ENCODE peak calls at places on chromosomes 7 and 10, in seven cellular contexts. Y, U, J, N, T, L and Q are unnamed samples.

GRCh38 chr10:47182934-47183725 is 116.9 kb upstream of the GDF10 start:
- DNase-seq in Y (no peak), L (peak), N (no peak), T (no peak), U (no peak), J (no peak), Q (no peak)

GRCh38 chr10:68103237-68103866 is 5.9 kb upstream of the MYPN start:
- DNase-seq in L (no peak), U (no peak), T (no peak), J (no peak), Y (no peak), N (no peak), Q (no peak)

GRCh38 chr7:139619367-139619657 is 95.8 kb downstream of the CLEC2L start:
- DNase-seq in L (no peak), T (no peak), N (no peak), Y (no peak), J (no peak), U (no peak), Q (no peak)

GRCh38 chr10:96125142-96125515 is 5.0 kb upstream of the ZNF518A start:
- DNase-seq in L (no peak), U (no peak), Y (no peak), J (no peak), T (no peak), N (no peak), Q (no peak)

GRCh38 chr7:94366827-94367226 is 27.9 kb upstream of the COL1A2 start:
- DNase-seq in J (no peak), L (no peak), T (no peak), N (peak), U (no peak), Y (no peak), Q (no peak)

GRCh38 chr7:124667312-124667711 is 98.3 kb downstream of the GPR37 start:
- DNase-seq in J (no peak), U (no peak), Y (no peak), T (no peak), L (no peak), N (no peak), Q (no peak)

GRCh38 chr7:146115665-146116451 is 743 bp upstream of the CNTNAP2 start:
- DNase-seq in T (peak), U (no peak), Y (peak), J (peak), N (peak), L (peak), Q (no peak)

GRCh38 chr7:35267372-35267771 is 13.5 kb upstream of the TBX20 start:
- DNase-seq in U (no peak), T (no peak), N (no peak), L (no peak), Y (no peak), J (no peak), Q (no peak)

GRCh38 chr10:69333205-69333604 is 54.9 kb downstream of the HK1 start:
- DNase-seq in U (no peak), N (peak), L (peak), J (peak), T (no peak), Y (peak), Q (no peak)

GRCh38 chr10:117241541-117242462 is 888 bp downstream of the SLC18A2 start:
- DNase-seq in N (no peak), J (no peak), T (peak), Y (peak), L (no peak), U (no peak), Q (no peak)

GRCh38 chr10:46077141-46077554 is 31.1 kb upstream of the MSMB start:
- DNase-seq in T (peak), J (no peak), L (no peak), N (no peak), U (no peak), Y (no peak), Q (no peak)

GRCh38 chr10:91798736-91799579 is 732 bp downstream of the TNKS2 start:
- DNase-seq in Y (peak), U (peak), T (peak), L (peak), N (peak), J (no peak), Q (no peak)

GRCh38 chr10:47364366-47364765 is 16.2 kb downstream of the RBP3 start:
- DNase-seq in Y (no peak), N (no peak), L (no peak), J (no peak), U (no peak), T (no peak), Q (no peak)

GRCh38 chr10:108014902-108015177 is 850.3 kb upstream of the SORCS1 start:
- DNase-seq in L (no peak), J (no peak), N (no peak), T (no peak), U (no peak), Y (no peak), Q (no peak)

DNA sequence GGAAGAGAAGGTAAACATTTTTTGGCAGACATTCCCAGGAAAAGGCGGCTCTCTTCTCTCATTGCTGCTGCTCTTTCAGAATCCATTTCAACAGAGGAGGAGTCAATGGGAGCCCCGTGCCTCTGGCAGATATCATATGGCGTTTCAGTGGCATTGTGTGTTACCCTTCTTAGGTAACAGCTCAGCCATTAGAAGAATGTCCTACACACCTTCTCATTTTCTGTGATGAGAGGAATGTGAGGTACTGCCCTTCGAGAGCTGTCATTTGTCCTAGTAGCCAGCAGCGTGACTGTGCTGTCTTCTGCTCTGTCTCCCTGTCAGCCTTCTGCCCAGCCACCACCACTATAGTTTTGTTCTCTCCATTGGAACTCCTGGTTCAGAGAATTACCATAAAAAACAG is 102.4 kb downstream of the EGFR start:
- DNase-seq in T (no peak), Y (no peak), N (no peak), L (no peak), U (no peak), J (no peak), Q (no peak)
- H3K27ac ChIP-seq in T (no peak), Y (no peak), N (no peak), L (peak), U (no peak), J (peak), Q (no peak)

GRCh38 chr7:118642396-118642795 is 417.9 kb downstream of the ANKRD7 start:
- DNase-seq in Y (no peak), J (no peak), U (no peak), N (no peak), L (no peak), T (no peak), Q (no peak)
- H3K27ac ChIP-seq in Y (no peak), J (no peak), U (no peak), N (no peak), L (no peak), T (no peak), Q (no peak)

GRCh38 chr7:158658475-158658874 is 46.1 kb downstream of the NCAPG2 start:
- DNase-seq in T (no peak), N (no peak), J (no peak), L (no peak), U (no peak), Y (no peak), Q (no peak)
- H3K27ac ChIP-seq in T (no peak), N (no peak), J (no peak), L (no peak), U (no peak), Y (peak), Q (no peak)

GRCh38 chr10:93579985-93580711 is 13.7 kb downstream of the FFAR4 start:
- DNase-seq in U (no peak), Y (no peak), T (no peak), L (no peak), N (no peak), J (no peak), Q (no peak)

GRCh38 chr10:93584445-93584844 is 16.6 kb downstream of the RBP4 start:
- DNase-seq in J (no peak), T (no peak), U (no peak), L (no peak), Y (no peak), N (no peak), Q (no peak)

GRCh38 chr10:93579089-93579488 is 12.6 kb downstream of the FFAR4 start:
- DNase-seq in L (no peak), Y (no peak), U (no peak), J (no peak), T (no peak), N (no peak), Q (no peak)

GRCh38 chr10:93577565-93577964 is 11.1 kb downstream of the FFAR4 start:
- DNase-seq in L (no peak), U (no peak), T (no peak), J (no peak), N (no peak), Y (no peak), Q (no peak)

DNA sequence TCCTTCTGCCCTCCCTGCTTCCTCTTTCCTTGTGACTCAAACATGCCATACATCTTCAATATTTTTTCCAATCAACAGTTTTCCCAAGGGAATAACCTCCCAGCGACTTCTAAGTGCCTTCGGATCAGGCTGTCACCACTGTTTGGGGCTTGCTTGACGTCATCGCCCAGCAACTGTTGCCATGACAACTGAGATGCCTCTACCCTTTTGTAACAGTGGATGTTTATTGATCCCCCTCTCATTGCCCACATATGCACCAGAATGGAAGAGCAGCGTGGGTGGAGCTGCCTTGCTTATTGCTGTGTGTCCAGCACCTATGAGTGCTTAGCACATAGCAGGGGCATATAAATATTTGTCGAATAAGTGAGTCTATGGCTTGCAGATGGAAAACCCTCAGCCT is 14.4 kb downstream of the FFAR4 start:
- DNase-seq in U (no peak), N (peak), L (no peak), T (no peak), J (no peak), Y (peak), Q (no peak)
- H3K27ac ChIP-seq in U (no peak), N (no peak), L (no peak), T (no peak), J (no peak), Y (no peak), Q (no peak)

GRCh38 chr7:159016591-159016990 is 128.1 kb downstream of the VIPR2 start:
- DNase-seq in J (no peak), L (peak), Y (no peak), N (no peak), T (no peak), U (no peak), Q (no peak)

GRCh38 chr7:159014297-159015062 is 130.2 kb downstream of the VIPR2 start:
- DNase-seq in Y (no peak), L (peak), J (no peak), N (no peak), U (no peak), T (no peak), Q (no peak)

GRCh38 chr7:159013825-159014289 is 130.8 kb downstream of the VIPR2 start:
- DNase-seq in N (no peak), J (no peak), L (peak), Y (no peak), U (no peak), T (no peak), Q (no peak)

GRCh38 chr7:159015894-159016410 is 128.7 kb downstream of the VIPR2 start:
- DNase-seq in N (no peak), L (peak), J (no peak), T (no peak), Y (no peak), U (no peak), Q (no peak)

GRCh38 chr7:159015081-159015893 is 129.4 kb downstream of the VIPR2 start:
- DNase-seq in L (peak), T (no peak), Y (no peak), N (peak), J (peak), U (no peak), Q (no peak)
- H3K27ac ChIP-seq in L (peak), T (no peak), Y (no peak), N (no peak), J (peak), U (no peak), Q (peak)

DNA sequence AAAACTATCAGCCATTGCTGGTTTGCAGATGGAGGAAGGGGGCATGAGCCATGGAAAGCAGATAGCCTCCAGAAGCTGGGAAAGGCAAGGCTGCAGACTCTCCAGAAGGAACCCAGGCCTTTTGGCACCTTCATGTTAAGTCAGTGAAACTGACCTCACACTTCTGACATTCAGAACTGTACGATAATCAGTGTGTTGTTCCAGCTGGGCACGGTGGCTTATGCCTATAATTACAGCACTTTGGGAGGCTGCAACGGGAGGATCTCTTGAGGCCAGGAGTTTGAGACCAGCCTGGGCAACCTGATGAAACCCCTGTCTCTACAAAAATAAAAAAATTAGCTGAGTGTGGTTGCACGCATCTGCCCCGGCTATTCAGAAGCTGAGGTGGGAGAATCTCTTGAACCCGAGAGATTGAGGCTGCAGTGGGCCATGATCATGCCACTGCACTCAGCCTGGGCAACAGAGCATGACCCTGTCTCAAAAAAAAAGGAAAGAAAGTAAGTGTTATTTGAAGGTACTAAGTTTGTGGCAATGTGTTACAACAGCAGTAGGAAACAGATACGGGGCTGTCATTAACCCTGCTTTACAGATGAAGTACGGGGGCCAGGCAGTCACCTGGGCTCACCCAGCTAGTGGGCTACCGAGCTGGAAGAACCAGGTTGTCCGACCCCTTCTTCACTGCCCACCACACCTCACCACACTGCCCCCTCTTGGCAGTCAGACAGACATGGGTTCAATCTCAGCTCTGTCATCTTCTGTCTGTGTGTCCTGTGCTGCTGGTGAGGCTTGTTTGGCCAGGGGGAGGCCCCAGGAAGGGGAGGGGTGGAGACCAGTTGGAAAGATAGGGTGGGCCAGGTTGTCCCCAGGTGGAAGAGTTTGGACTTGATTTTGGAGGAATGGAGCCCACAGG is 18.3 kb downstream of the CHST3 start:
- DNase-seq in Y (no peak), J (no peak), L (no peak), T (no peak), N (peak), U (no peak), Q (no peak)
- H3K27ac ChIP-seq in Y (no peak), J (peak), L (no peak), T (no peak), N (no peak), U (no peak), Q (peak)

GRCh38 chr7:132469264-132469663 is 107.0 kb downstream of the PLXNA4 start:
- DNase-seq in J (no peak), U (no peak), T (no peak), N (no peak), L (no peak), Y (no peak), Q (no peak)
- H3K27ac ChIP-seq in J (no peak), U (no peak), T (no peak), N (no peak), L (no peak), Y (no peak), Q (no peak)